ENCODE peak calls at places on chromosomes 12 and 14, in seven cellular contexts. P is neural crest cell, A is tibial artery, M is MCF 10A, U is left lung, K is IMR-90, L is kidney. D is an unnamed sample.

GRCh38 chr14:65069874-65070709 is 32.2 kb downstream of the MAX start:
- DNase-seq in A (no peak), U (peak), L (no peak), M (no peak), P (no peak), K (no peak), D (no peak)

GRCh38 chr14:65098586-65098985 is 3.7 kb downstream of the MAX start:
- DNase-seq in P (no peak), A (no peak), M (peak), L (no peak), U (no peak), K (peak), D (no peak)

GRCh38 chr12:8916154-8916553 is 1.8 kb downstream of the PHC1 start:
- DNase-seq in K (no peak), M (no peak), L (no peak), U (no peak), A (no peak), P (no peak), D (no peak)

GRCh38 chr12:22858849-22859569 is 234.0 kb downstream of the ETNK1 start:
- DNase-seq in L (no peak), K (peak), U (no peak), A (no peak), M (peak), P (no peak), D (no peak)

GRCh38 chr12:104825408-104825807 is 132.7 kb downstream of the SLC41A2 start:
- DNase-seq in A (no peak), K (peak), P (no peak), L (no peak), M (peak), U (no peak), D (no peak)

GRCh38 chr12:103334447-103334846 is 161.3 kb downstream of the C12orf42 start:
- DNase-seq in M (no peak), A (no peak), L (no peak), P (no peak), K (no peak), U (no peak), D (no peak)

GRCh38 chr12:43852744-43853143 is 16.9 kb downstream of the TMEM117 start:
- DNase-seq in K (no peak), M (no peak), P (no peak), L (no peak), U (no peak), A (no peak), D (no peak)

GRCh38 chr12:45583011-45583657 is 146.4 kb upstream of the ARID2 start:
- DNase-seq in M (no peak), L (no peak), A (no peak), K (peak), U (no peak), P (no peak), D (no peak)

GRCh38 chr14:48628870-48629269 is 953.5 kb upstream of the MDGA2 start:
- DNase-seq in L (no peak), P (no peak), M (no peak), U (no peak), A (no peak), K (peak), D (no peak)

GRCh38 chr14:92520102-92520651 is 6.6 kb downstream of the RIN3 start:
- DNase-seq in U (no peak), M (no peak), P (no peak), K (no peak), A (no peak), L (no peak), D (no peak)

GRCh38 chr12:101969-102878 is 35.7 kb downstream of the IQSEC3 start:
- DNase-seq in U (no peak), A (no peak), L (no peak), M (no peak), K (no peak), P (no peak), D (peak)

GRCh38 chr14:76491172-76491930 is 115.4 kb downstream of the ESRRB start:
- DNase-seq in M (no peak), K (no peak), L (no peak), A (no peak), P (no peak), U (no peak), D (no peak)

GRCh38 chr14:74548881-74549280 is 55.3 kb downstream of the ISCA2 start:
- DNase-seq in K (peak), U (no peak), A (peak), M (peak), P (no peak), L (no peak), D (no peak)

GRCh38 chr12:32455607-32456063 is 56.3 kb downstream of the FGD4 start:
- DNase-seq in M (peak), L (no peak), K (peak), U (no peak), A (no peak), P (peak), D (peak)

GRCh38 chr12:72792889-72793288 is 520.7 kb downstream of the TRHDE start:
- DNase-seq in U (no peak), P (no peak), K (no peak), A (no peak), L (no peak), M (no peak), D (no peak)

GRCh38 chr12:67355428-67356385 is 86.5 kb downstream of the CAND1 start:
- DNase-seq in U (no peak), L (no peak), K (peak), M (peak), A (no peak), P (peak), D (peak)

GRCh38 chr14:89143595-89143994 is 273.4 kb downstream of the FOXN3 start:
- DNase-seq in A (no peak), U (no peak), P (no peak), L (no peak), M (no peak), K (no peak), D (no peak)

GRCh38 chr14:82655770-82656169 is 1122.1 kb upstream of the SEL1L start:
- DNase-seq in K (no peak), U (no peak), M (no peak), L (no peak), P (no peak), A (no peak), D (no peak)

GRCh38 chr14:67837011-67837624 is 17.5 kb downstream of the RAD51B start:
- DNase-seq in A (peak), M (peak), U (no peak), L (no peak), P (peak), K (peak), D (peak)

GRCh38 chr14:103558071-103558882 is 4.2 kb downstream of the BAG5 start:
- DNase-seq in U (no peak), K (peak), L (peak), A (no peak), M (no peak), P (no peak), D (no peak)

GRCh38 chr14:75928587-75929230 is 53.1 kb downstream of the TGFB3 start:
- DNase-seq in K (peak), L (no peak), A (no peak), U (no peak), P (no peak), M (no peak), D (no peak)

GRCh38 chr12:24955389-24955788 is 6.5 kb upstream of the BCAT1 start:
- DNase-seq in A (no peak), K (no peak), M (no peak), U (no peak), P (no peak), L (no peak), D (no peak)

GRCh38 chr14:75299064-75299463 is 20.4 kb downstream of the FOS start:
- DNase-seq in K (no peak), P (no peak), M (peak), U (peak), L (no peak), A (peak), D (no peak)

DNA sequence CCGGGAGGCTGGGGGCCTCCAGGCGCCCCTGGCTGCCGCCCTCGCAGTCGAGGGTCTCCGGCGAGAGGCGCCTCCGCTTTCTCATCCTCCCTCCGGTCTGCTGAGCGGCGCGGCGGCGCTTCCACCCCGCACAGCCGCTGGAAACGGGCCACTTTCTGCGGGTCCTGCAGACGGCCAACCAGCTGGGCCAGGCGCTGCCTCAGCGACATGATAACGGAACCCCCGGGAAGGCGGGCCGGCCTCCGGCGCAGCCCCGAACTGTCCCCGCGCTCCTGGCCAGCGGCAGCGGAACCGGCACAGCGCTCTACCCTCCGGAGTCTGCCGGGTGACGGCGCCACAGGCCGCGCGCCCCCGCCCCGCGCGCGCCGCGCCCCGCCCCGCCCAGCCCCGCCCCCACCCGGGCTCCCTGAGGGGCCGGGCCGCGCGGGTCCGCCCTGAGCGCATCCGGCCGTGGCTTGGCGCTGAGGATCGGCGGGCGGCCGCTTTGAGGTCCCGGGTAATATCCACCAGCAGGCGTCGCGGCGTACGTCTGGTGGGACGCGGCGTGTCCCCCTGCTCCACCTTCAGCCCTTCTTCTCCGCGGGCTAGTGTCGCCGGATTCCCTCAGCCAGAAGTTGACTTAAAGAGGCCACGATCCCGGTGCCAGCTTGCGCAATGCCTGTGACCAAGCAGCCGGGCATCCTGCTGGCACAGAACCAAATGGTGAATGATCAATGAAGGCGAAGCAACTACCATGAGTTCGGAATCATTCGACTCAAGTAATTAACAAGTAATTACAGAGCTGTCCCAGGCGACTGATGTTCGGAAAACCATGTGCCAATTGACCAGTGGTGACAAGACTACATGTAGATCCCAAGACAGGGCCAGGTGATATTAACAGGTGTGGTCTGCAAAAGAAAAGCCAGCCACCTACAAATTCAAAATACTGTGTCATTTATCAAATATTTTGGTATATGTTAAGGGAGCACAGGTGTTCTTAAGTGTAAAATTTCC is at the start of gene SGPP1:
- DNase-seq in P (peak), M (peak), K (peak), U (peak), L (peak), A (peak), D (peak)
- TF ChIP-seq CTCF in P (peak), M (peak), K (peak), U (peak), L (peak), A (peak), D (peak)

GRCh38 chr14:100359881-100360280 is 36.7 kb downstream of the SLC25A47 start:
- DNase-seq in P (no peak), K (no peak), L (no peak), M (no peak), A (no peak), U (no peak), D (no peak)

GRCh38 chr14:100362311-100362927 is 39.3 kb downstream of the SLC25A47 start:
- DNase-seq in M (no peak), P (no peak), L (no peak), A (no peak), U (no peak), K (peak), D (no peak)

GRCh38 chr14:100361626-100362025 is 38.5 kb downstream of the SLC25A47 start:
- DNase-seq in M (no peak), K (no peak), U (no peak), L (no peak), A (no peak), P (no peak), D (no peak)

GRCh38 chr14:100358396-100358795 is 35.3 kb downstream of the SLC25A47 start:
- DNase-seq in U (no peak), A (no peak), P (no peak), M (no peak), L (no peak), K (no peak), D (no peak)

DNA sequence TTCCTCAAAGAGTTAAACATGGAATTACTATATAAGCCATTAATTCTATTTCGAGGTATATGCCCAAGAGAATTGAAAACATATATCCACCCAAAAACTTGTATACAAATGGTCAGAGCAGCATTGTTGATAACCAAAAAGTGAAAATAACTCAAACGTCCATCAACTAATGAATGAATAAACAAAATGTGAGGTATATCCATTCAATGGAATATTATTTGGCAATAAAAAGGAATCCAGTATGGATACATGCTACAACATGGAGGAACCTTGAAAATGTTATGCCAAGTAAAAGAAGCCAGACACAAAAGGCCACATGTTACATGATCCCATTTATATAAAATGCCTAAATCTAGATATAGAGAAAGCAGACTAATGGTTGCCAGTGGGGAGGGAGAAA is 36.0 kb downstream of the SLC25A47 start:
- DNase-seq in U (no peak), M (no peak), P (no peak), A (no peak), L (no peak), K (no peak), D (no peak)
- TF ChIP-seq CTCF in U (no peak), M (no peak), P (no peak), A (no peak), L (no peak), K (no peak), D (no peak)

GRCh38 chr12:56257491-56258067 is 605 bp downstream of the ANKRD52 start:
- DNase-seq in K (peak), L (no peak), P (peak), A (no peak), U (no peak), M (peak), D (peak)
- TF ChIP-seq CTCF in K (no peak), L (no peak), P (no peak), A (no peak), U (no peak), M (no peak), D (no peak)

DNA sequence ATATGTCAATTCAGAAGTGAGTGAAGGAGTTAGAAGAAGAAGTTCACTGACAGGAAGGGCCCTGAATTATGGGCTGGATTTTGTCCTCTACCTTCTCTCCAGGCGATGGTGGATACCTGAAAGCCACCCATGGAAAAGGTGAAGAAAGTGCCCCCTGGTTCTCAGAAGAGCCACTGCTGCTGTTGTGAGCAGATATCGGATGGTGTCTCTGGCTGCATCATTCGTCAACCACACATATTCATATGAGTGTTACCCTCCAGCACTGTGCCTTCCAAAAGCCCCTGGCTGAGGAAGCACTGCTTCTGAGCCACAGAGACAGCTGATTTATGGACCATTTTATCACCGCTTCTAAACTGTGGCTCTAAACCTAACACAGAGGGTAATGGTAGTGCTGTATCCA is 2.0 kb upstream of the ACTN1 start:
- DNase-seq in K (no peak), L (no peak), M (no peak), U (no peak), P (no peak), A (no peak), D (no peak)
- TF ChIP-seq CTCF in K (no peak), L (no peak), M (no peak), U (no peak), P (no peak), A (no peak), D (no peak)

GRCh38 chr14:57179273-57179672 is 89.4 kb downstream of the EXOC5 start:
- DNase-seq in P (no peak), M (no peak), U (no peak), K (no peak), A (no peak), L (no peak), D (no peak)

DNA sequence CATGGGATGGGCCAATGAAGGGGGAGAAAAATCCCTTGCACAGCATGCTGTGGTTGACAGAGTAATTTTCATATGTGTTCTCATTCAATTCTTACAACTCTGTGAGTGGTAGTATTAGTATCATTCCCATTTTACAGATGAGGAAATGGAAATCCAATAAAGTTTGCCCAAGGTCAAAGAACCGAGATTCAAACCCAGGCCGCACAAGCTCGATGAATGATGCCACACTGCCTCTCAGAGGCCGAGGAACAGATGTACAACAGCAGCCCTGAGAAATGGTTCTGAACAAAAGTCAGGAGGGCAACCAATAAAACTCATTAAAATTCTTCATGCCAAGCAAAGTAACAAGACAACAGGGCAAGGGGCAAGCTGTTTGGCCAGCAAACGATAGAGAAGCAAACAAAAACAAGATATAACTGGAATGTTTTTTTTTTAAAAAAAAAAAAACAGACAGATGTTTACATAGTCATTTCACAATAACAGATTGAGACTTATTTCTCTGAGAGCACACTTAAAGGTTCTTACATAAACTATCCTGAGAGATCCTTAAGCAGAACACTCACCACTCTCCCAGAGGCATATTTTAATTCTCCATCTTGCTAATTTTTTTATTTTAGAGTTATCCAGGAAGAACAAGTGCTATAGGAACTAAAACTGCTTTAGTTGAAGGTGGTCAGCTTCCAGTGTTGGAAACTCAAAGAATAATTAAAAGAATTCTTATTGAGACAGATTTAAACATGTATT is 85.8 kb downstream of the EXOC5 start:
- DNase-seq in L (no peak), P (no peak), A (no peak), U (no peak), M (peak), K (peak), D (peak)
- TF ChIP-seq CTCF in L (peak), P (peak), A (no peak), U (no peak), M (peak), K (peak), D (peak)

DNA sequence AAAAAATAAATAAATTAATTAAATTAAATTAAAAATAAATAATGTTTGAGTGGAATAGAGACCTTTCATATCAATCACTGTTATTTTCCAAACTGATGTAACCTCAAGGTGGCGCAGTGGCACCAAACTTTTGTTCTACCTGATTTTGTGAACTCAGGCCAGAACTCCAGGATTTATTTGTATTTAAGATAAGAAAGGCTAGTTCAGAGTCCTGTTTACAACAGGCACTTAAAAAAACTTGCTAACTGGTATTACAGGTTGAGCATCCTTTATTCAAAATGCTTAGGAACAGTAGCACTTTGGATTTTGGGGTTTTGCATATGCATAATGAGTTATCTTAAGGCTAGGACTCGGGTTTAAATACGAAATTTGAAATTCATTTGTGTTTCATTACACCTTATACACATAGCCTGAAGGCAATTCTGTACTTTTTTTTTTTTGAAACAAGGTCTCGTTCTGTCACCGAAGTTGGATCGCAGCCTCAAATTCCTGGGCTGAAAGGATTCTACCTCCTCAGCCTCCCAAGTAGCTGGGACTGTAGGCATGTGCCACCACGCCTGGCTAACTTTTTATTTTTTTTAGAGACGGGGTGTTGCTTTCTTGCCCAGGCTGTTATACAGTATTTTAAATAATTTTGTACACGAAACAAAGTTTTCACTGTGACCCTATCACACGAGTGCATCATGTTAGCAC is 32.4 kb downstream of the YY1 start:
- DNase-seq in K (no peak), U (no peak), L (no peak), M (peak), A (no peak), P (no peak), D (no peak)
- TF ChIP-seq CTCF in K (peak), U (peak), L (peak), M (peak), A (no peak), P (peak), D (no peak)

GRCh38 chr12:85156569-85156968 is 120.4 kb downstream of the LRRIQ1 start:
- DNase-seq in M (no peak), A (no peak), U (no peak), L (no peak), K (no peak), P (no peak), D (no peak)
- TF ChIP-seq CTCF in M (no peak), A (no peak), U (no peak), L (no peak), K (no peak), P (no peak), D (no peak)

DNA sequence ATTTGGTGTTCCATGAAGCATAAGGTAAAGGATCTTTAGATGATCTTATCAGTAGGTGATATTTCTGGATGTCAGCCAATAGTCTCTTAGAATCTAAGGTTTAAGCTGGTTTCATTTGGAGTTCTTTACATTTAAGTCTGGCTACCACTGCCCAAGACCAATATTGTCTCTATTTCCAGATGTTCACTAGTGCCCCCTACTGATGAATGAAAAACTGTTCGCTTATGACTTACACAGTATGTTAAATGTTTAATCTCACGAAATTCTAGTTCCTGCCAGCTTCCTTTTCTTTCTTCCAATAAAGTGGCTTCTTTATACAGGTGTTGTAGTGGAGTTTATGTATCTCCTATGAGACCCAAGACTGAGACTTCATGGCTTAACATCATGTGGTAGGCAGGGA is 31.8 kb upstream of the MIS18BP1 start:
- DNase-seq in U (no peak), P (no peak), L (no peak), K (no peak), A (no peak), M (no peak), D (no peak)
- TF ChIP-seq CTCF in U (no peak), P (no peak), L (no peak), K (no peak), A (no peak), M (no peak), D (no peak)

D was measured in nephron progenitor cell.